ENCODE peak calls at places on chromosomes 3 and 15, in five cellular contexts. M is ovary, T is sigmoid colon, X is IMR-90, R is stomach. I is an unnamed sample.

GRCh38 chr15:60237411-60237810 is 160.4 kb downstream of the ANXA2 start:
- DNase-seq in M (no peak), T (no peak), X (peak; percentile 67), R (no peak), I (no peak)

GRCh38 chr15:90044191-90044590 is 43.1 kb downstream of the ZNF710 start:
- DNase-seq in M (no peak), T (no peak), X (no peak), R (no peak), I (no peak)

GRCh38 chr3:181210275-181210674 is 220.7 kb upstream of the DNAJC19 start:
- DNase-seq in M (no peak), T (no peak), X (peak; percentile 15), R (no peak), I (no peak)

GRCh38 chr15:51332211-51333147 is 5.9 kb downstream of the CYP19A1 start:
- DNase-seq in M (no peak), T (no peak), X (no peak), R (no peak), I (no peak)

GRCh38 chr3:10380906-10381795 is 60.2 kb upstream of the SEC13 start:
- DNase-seq in M (no peak), T (no peak), X (no peak), R (no peak), I (no peak)

GRCh38 chr3:4995500-4996053 is 16.3 kb downstream of the BHLHE40 start:
- DNase-seq in M (no peak), T (peak; percentile 41), X (peak; percentile 83), R (no peak), I (no peak)

GRCh38 chr15:56619881-56620280 is 113.4 kb downstream of the ZNF280D start:
- DNase-seq in M (no peak), T (no peak), X (no peak), R (no peak), I (no peak)

GRCh38 chr3:96449803-96450202 is 364.6 kb upstream of the EPHA6 start:
- DNase-seq in M (no peak), T (no peak), X (no peak), R (no peak), I (no peak)

GRCh38 chr15:47885921-47886320 is 168.6 kb downstream of the SEMA6D start:
- DNase-seq in M (no peak), T (no peak), X (peak; percentile 28), R (no peak), I (no peak)

GRCh38 chr3:188529228-188529627 is 375.3 kb downstream of the LPP start:
- DNase-seq in M (no peak), T (no peak), X (peak; percentile 78), R (no peak), I (no peak)

GRCh38 chr3:106302451-106303221 is 433.8 kb upstream of the CBLB start:
- DNase-seq in M (no peak), T (no peak), X (no peak), R (no peak), I (no peak)

GRCh38 chr3:100010087-100010417 is 104.2 kb downstream of the FILIP1L start:
- DNase-seq in M (no peak), T (no peak), X (no peak), R (no peak), I (no peak)

GRCh38 chr15:33242669-33243191 is 48.2 kb upstream of the FMN1 start:
- DNase-seq in M (no peak), T (no peak), X (no peak), R (no peak), I (no peak)

DNA sequence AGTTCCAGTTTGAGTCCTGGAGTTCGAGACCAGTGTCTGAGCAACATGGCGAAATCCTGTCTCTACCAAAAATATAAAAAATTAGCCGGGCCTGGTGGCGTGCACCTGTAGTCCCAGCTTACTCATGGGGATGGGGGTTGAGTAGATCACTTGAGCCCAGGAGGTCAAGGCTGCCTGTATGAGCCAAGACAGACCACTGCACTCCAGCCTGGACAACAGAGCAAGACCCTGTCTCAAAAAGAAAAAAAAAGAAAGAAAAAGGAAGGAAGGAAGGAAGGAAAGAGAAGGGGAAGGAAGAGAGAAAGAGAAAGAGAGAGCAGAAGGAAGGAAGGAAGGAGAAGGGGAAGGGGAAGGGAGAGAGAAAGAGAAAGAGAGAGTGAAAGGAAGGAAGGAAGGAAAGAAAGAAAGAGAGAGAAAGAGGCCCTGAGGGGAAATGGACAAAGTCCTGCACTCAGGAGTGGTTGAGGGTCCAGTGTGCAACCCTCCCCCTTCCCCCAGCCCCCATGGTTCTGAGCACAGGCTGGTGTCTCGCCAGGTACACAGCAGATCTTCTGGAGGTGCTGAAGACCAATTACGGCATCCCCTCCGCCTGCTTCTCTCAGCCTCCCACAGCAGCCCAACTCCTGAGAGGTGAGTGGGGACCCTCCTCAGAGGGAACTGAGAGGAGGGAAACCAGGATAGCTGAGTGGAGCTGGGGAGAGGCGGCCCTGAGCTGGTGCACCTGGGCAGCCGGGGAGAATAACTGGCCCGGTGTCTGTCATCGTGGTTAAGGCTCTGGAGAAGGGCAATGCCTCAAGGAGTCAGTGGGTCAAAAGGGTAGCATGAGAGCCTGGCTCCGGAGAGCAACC is 1.2 kb downstream of the SLC51A start:
- DNase-seq in M (no peak), T (peak; percentile 39), X (no peak), R (no peak), I (no peak)
- H3K4me3 ChIP-seq in M (no peak overlapping the region), T (no peak overlapping the region), X (no peak overlapping the region), R (no peak overlapping the region), I (peak overlapping the region; percentile 66)

GRCh38 chr3:108588616-108589015 is 622 bp downstream of the CIP2A start:
- DNase-seq in M (no peak), T (no peak), X (no peak), R (no peak), I (no peak)

GRCh38 chr3:108589998-108590323 is 439 bp downstream of the DZIP3 start:
- DNase-seq in M (no peak), T (no peak), X (no peak), R (no peak), I (no peak)

GRCh38 chr3:108595304-108595703 is 5.8 kb downstream of the DZIP3 start:
- DNase-seq in M (no peak), T (no peak), X (no peak), R (no peak), I (no peak)

GRCh38 chr3:108589081-108589997 is at the start of the genes CIP2A and DZIP3:
- DNase-seq in M (peak; percentile 86), T (peak; percentile 89), X (peak; percentile 94), R (peak; percentile 74), I (peak; percentile 75)

GRCh38 chr3:108590443-108590842 is 921 bp downstream of the DZIP3 start:
- DNase-seq in M (no peak), T (no peak), X (no peak), R (no peak), I (no peak)
- H3K4me1 ChIP-seq in M (peaks cover 1% of the 10 kb centered on the region), T (no peaks in the 10 kb centered on the region), X (no peaks in the 10 kb centered on the region), R (peaks cover 25% of the 10 kb centered on the region), I (peaks cover 21% of the 10 kb centered on the region)

GRCh38 chr3:94062513-94063404 is at the start of the genes DHFR2 and NSUN3:
- DNase-seq in M (peak; percentile 89), T (peak; percentile 96), X (peak; percentile 98), R (peak; percentile 89), I (peak; percentile 96)
- TF ChIP-seq POLR2A in M (peak; percentile 53), T (peak; percentile 14), X (peak; percentile 79), R (no peak), I (no peak)

GRCh38 chr3:155297100-155297499 is 3.6 kb upstream of the STRIT1 start:
- DNase-seq in M (no peak), T (no peak), X (no peak), R (no peak), I (no peak)
- H3K4me3 ChIP-seq in M (no peak overlapping the region), T (no peak overlapping the region), X (no peak overlapping the region), R (no peak overlapping the region), I (no peak overlapping the region)

I was measured in Peyer's patch.